ENCODE peak calls at places on chromosomes 3 and 15, in nine cellular contexts. L, X, F, I, Z, P, N, E and C are unnamed samples.

GRCh38 chr15:92328207-92328606 is 65.5 kb upstream of the ST8SIA2 start:
- DNase-seq in Z (no peak), P (no peak), X (no peak), N (no peak), L (no peak), I (no peak), F (no peak), E (no peak), C (no peak)

GRCh38 chr15:80558631-80559319 is 136.3 kb upstream of the ABHD17C start:
- DNase-seq in N (no peak), I (peak; percentile 56), E (no peak), Z (no peak), L (no peak), F (no peak), X (no peak), P (no peak), C (no peak)

GRCh38 chr15:96358006-96358794 is 27.7 kb downstream of the NR2F2 start:
- DNase-seq in E (no peak), X (no peak), L (no peak), I (peak; percentile 17), F (no peak), N (no peak), P (no peak), Z (no peak), C (no peak)

GRCh38 chr3:71309342-71309741 is 274.2 kb downstream of the FOXP1 start:
- DNase-seq in L (no peak), N (no peak), I (no peak), F (no peak), P (peak; percentile 17), X (no peak), E (no peak), Z (no peak), C (peak; percentile 71)

GRCh38 chr3:64691051-64691450 is 3.3 kb upstream of the ADAMTS9 start:
- DNase-seq in E (no peak), I (peak; percentile 38), L (no peak), N (no peak), Z (peak; percentile 89), X (no peak), P (peak; percentile 3), F (no peak), C (no peak)

GRCh38 chr3:158849747-158850146 is 47.9 kb downstream of the MFSD1 start:
- DNase-seq in L (no peak), Z (no peak), N (no peak), I (no peak), P (no peak), X (no peak), F (no peak), E (no peak), C (no peak)

GRCh38 chr3:194137314-194138097 is 1.6 kb downstream of the HES1 start:
- DNase-seq in N (peak; percentile 62), X (peak; percentile 73), Z (peak; percentile 85), P (peak; percentile 66), I (peak; percentile 81), F (peak; percentile 18), E (peak; percentile 49), L (peak; percentile 33), C (peak; percentile 48)

GRCh38 chr3:66593978-66594377 is 93.2 kb upstream of the LRIG1 start:
- DNase-seq in Z (peak; percentile 34), E (no peak), X (no peak), P (no peak), N (no peak), L (no peak), I (peak; percentile 89), F (no peak), C (no peak)